ENCODE peak calls at places on chromosomes 11 and 22, in ten cellular contexts. One of them, this sample, is unnamed.

GRCh38 chr11:119029340-119030028 is 1.2 kb downstream of the SLC37A4 start:
- DNase-seq in amniotic stem cell: no peak
- DNase-seq in head of caudate nucleus: peak
- DNase-seq in GM06990: no peak
- DNase-seq in keratinocyte: no peak
- DNase-seq in globus pallidus: peak
- DNase-seq in stimulated activated naive CD8-positive, alpha-beta T cell treated with anti-CD3 and anti-CD28 coated beads, Interleukin-15, Interleukin-2, amounts not matched to agents 100 U/mL and 50 U/mL, for 24 hours: peak
- DNase-seq in HFF-Myc: no peak
- DNase-seq in SHP77 treated with DMSO at 0.1 percent for 48 hours: no peak
- DNase-seq in activated effector memory CD4-positive, alpha-beta T cell treated with anti-CD3 and anti-CD28 coated beads, Interleukin-2, amount 50 U/mL, for 16 hours: peak
- DNase-seq in this sample: peak

GRCh38 chr22:19717691-19718254 is 3.5 kb downstream of the SEPTIN5 start:
- DNase-seq in amniotic stem cell: peak
- DNase-seq in head of caudate nucleus: peak
- DNase-seq in GM06990: peak
- DNase-seq in keratinocyte: no peak
- DNase-seq in globus pallidus: peak
- DNase-seq in stimulated activated naive CD8-positive, alpha-beta T cell treated with anti-CD3 and anti-CD28 coated beads, Interleukin-15, Interleukin-2, amounts not matched to agents 100 U/mL and 50 U/mL, for 24 hours: peak
- DNase-seq in HFF-Myc: no peak
- DNase-seq in SHP77 treated with DMSO at 0.1 percent for 48 hours: no peak
- DNase-seq in activated effector memory CD4-positive, alpha-beta T cell treated with anti-CD3 and anti-CD28 coated beads, Interleukin-2, amount 50 U/mL, for 16 hours: peak
- DNase-seq in this sample: peak

GRCh38 chr22:36590441-36591056 is 61.6 kb upstream of the EIF3D start:
- DNase-seq in amniotic stem cell: no peak
- DNase-seq in head of caudate nucleus: peak
- DNase-seq in GM06990: no peak
- DNase-seq in keratinocyte: no peak
- DNase-seq in globus pallidus: no peak
- DNase-seq in stimulated activated naive CD8-positive, alpha-beta T cell treated with anti-CD3 and anti-CD28 coated beads, Interleukin-15, Interleukin-2, amounts not matched to agents 100 U/mL and 50 U/mL, for 24 hours: no peak
- DNase-seq in HFF-Myc: no peak
- DNase-seq in SHP77 treated with DMSO at 0.1 percent for 48 hours: no peak
- DNase-seq in activated effector memory CD4-positive, alpha-beta T cell treated with anti-CD3 and anti-CD28 coated beads, Interleukin-2, amount 50 U/mL, for 16 hours: no peak
- DNase-seq in this sample: no peak

GRCh38 chr22:23062616-23063538 is 7.4 kb upstream of the GNAZ start:
- DNase-seq in amniotic stem cell: no peak
- DNase-seq in head of caudate nucleus: no peak
- DNase-seq in GM06990: no peak
- DNase-seq in keratinocyte: no peak
- DNase-seq in globus pallidus: no peak
- DNase-seq in stimulated activated naive CD8-positive, alpha-beta T cell treated with anti-CD3 and anti-CD28 coated beads, Interleukin-15, Interleukin-2, amounts not matched to agents 100 U/mL and 50 U/mL, for 24 hours: no peak
- DNase-seq in HFF-Myc: no peak
- DNase-seq in SHP77 treated with DMSO at 0.1 percent for 48 hours: no peak
- DNase-seq in activated effector memory CD4-positive, alpha-beta T cell treated with anti-CD3 and anti-CD28 coated beads, Interleukin-2, amount 50 U/mL, for 16 hours: peak
- DNase-seq in this sample: no peak

GRCh38 chr22:49310354-49310753 is 517.3 kb downstream of the BRD1 start:
- DNase-seq in amniotic stem cell: no peak
- DNase-seq in head of caudate nucleus: no peak
- DNase-seq in GM06990: no peak
- DNase-seq in keratinocyte: no peak
- DNase-seq in globus pallidus: no peak
- DNase-seq in stimulated activated naive CD8-positive, alpha-beta T cell treated with anti-CD3 and anti-CD28 coated beads, Interleukin-15, Interleukin-2, amounts not matched to agents 100 U/mL and 50 U/mL, for 24 hours: no peak
- DNase-seq in HFF-Myc: no peak
- DNase-seq in SHP77 treated with DMSO at 0.1 percent for 48 hours: no peak
- DNase-seq in activated effector memory CD4-positive, alpha-beta T cell treated with anti-CD3 and anti-CD28 coated beads, Interleukin-2, amount 50 U/mL, for 16 hours: peak
- DNase-seq in this sample: no peak

GRCh38 chr11:1628506-1629325 is 859 bp upstream of the KRTAP5-5 start:
- DNase-seq in amniotic stem cell: no peak
- DNase-seq in head of caudate nucleus: peak
- DNase-seq in GM06990: no peak
- DNase-seq in keratinocyte: no peak
- DNase-seq in globus pallidus: peak
- DNase-seq in stimulated activated naive CD8-positive, alpha-beta T cell treated with anti-CD3 and anti-CD28 coated beads, Interleukin-15, Interleukin-2, amounts not matched to agents 100 U/mL and 50 U/mL, for 24 hours: peak
- DNase-seq in HFF-Myc: no peak
- DNase-seq in SHP77 treated with DMSO at 0.1 percent for 48 hours: no peak
- DNase-seq in activated effector memory CD4-positive, alpha-beta T cell treated with anti-CD3 and anti-CD28 coated beads, Interleukin-2, amount 50 U/mL, for 16 hours: peak
- DNase-seq in this sample: peak

GRCh38 chr22:19290400-19291217 is 910 bp downstream of the CLTCL1 start:
- DNase-seq in amniotic stem cell: no peak
- DNase-seq in head of caudate nucleus: no peak
- DNase-seq in GM06990: no peak
- DNase-seq in keratinocyte: no peak
- DNase-seq in globus pallidus: no peak
- DNase-seq in stimulated activated naive CD8-positive, alpha-beta T cell treated with anti-CD3 and anti-CD28 coated beads, Interleukin-15, Interleukin-2, amounts not matched to agents 100 U/mL and 50 U/mL, for 24 hours: no peak
- DNase-seq in HFF-Myc: no peak
- DNase-seq in SHP77 treated with DMSO at 0.1 percent for 48 hours: no peak
- DNase-seq in activated effector memory CD4-positive, alpha-beta T cell treated with anti-CD3 and anti-CD28 coated beads, Interleukin-2, amount 50 U/mL, for 16 hours: no peak
- DNase-seq in this sample: peak

GRCh38 chr22:39089928-39090327 is 7.1 kb upstream of the APOBEC3H start:
- DNase-seq in amniotic stem cell: no peak
- DNase-seq in head of caudate nucleus: no peak
- DNase-seq in GM06990: no peak
- DNase-seq in keratinocyte: no peak
- DNase-seq in globus pallidus: no peak
- DNase-seq in stimulated activated naive CD8-positive, alpha-beta T cell treated with anti-CD3 and anti-CD28 coated beads, Interleukin-15, Interleukin-2, amounts not matched to agents 100 U/mL and 50 U/mL, for 24 hours: no peak
- DNase-seq in HFF-Myc: no peak
- DNase-seq in SHP77 treated with DMSO at 0.1 percent for 48 hours: no peak
- DNase-seq in activated effector memory CD4-positive, alpha-beta T cell treated with anti-CD3 and anti-CD28 coated beads, Interleukin-2, amount 50 U/mL, for 16 hours: no peak
- DNase-seq in this sample: no peak

GRCh38 chr11:1353383-1354124 is 36.2 kb upstream of the BRSK2 start:
- DNase-seq in amniotic stem cell: no peak
- DNase-seq in head of caudate nucleus: no peak
- DNase-seq in GM06990: no peak
- DNase-seq in keratinocyte: no peak
- DNase-seq in globus pallidus: no peak
- DNase-seq in stimulated activated naive CD8-positive, alpha-beta T cell treated with anti-CD3 and anti-CD28 coated beads, Interleukin-15, Interleukin-2, amounts not matched to agents 100 U/mL and 50 U/mL, for 24 hours: no peak
- DNase-seq in HFF-Myc: no peak
- DNase-seq in SHP77 treated with DMSO at 0.1 percent for 48 hours: no peak
- DNase-seq in activated effector memory CD4-positive, alpha-beta T cell treated with anti-CD3 and anti-CD28 coated beads, Interleukin-2, amount 50 U/mL, for 16 hours: no peak
- DNase-seq in this sample: no peak

GRCh38 chr22:32752868-32753520 is 48.5 kb upstream of the TIMP3 start:
- DNase-seq in amniotic stem cell: no peak
- DNase-seq in head of caudate nucleus: no peak
- DNase-seq in GM06990: no peak
- DNase-seq in keratinocyte: no peak
- DNase-seq in globus pallidus: no peak
- DNase-seq in stimulated activated naive CD8-positive, alpha-beta T cell treated with anti-CD3 and anti-CD28 coated beads, Interleukin-15, Interleukin-2, amounts not matched to agents 100 U/mL and 50 U/mL, for 24 hours: peak
- DNase-seq in HFF-Myc: no peak
- DNase-seq in SHP77 treated with DMSO at 0.1 percent for 48 hours: no peak
- DNase-seq in activated effector memory CD4-positive, alpha-beta T cell treated with anti-CD3 and anti-CD28 coated beads, Interleukin-2, amount 50 U/mL, for 16 hours: no peak
- DNase-seq in this sample: no peak